ENCODE peak calls at places on chromosomes 2 and 18, in five cellular contexts. S, K, U, N and D are unnamed samples.

GRCh38 chr2:121093735-121094520 is 191.1 kb downstream of the TFCP2L1 start:
- DNase-seq in S (no peak), K (no peak), U (no peak), N (no peak), D (no peak)

GRCh38 chr2:36484454-36484853 is 113.5 kb downstream of the FEZ2 start:
- DNase-seq in S (no peak), K (no peak), U (no peak), N (no peak), D (no peak)

GRCh38 chr2:109311771-109312170 is 182.8 kb downstream of the SH3RF3 start:
- DNase-seq in S (no peak), K (no peak), U (no peak), N (no peak), D (no peak)

GRCh38 chr2:46179037-46179621 is 118.1 kb upstream of the EPAS1 start:
- DNase-seq in S (peak; percentile 24), K (peak; percentile 52), U (peak; percentile 59), N (peak; percentile 70), D (peak; percentile 37)

GRCh38 chr2:239758325-239758877 is 266.7 kb downstream of the NDUFA10 start:
- DNase-seq in S (no peak), K (no peak), U (no peak), N (no peak), D (no peak)

GRCh38 chr18:78237864-78238263 is 741.8 kb upstream of the SALL3 start:
- DNase-seq in S (no peak), K (no peak), U (no peak), N (no peak), D (no peak)

GRCh38 chr2:178999476-178999875 is 50.5 kb downstream of the CCDC141 start:
- DNase-seq in S (no peak), K (no peak), U (no peak), N (no peak), D (no peak)

GRCh38 chr2:176814740-176815367 is 397.7 kb upstream of the HNRNPA3 start:
- DNase-seq in S (no peak), K (peak; percentile 46), U (no peak), N (no peak), D (peak; percentile 49)

GRCh38 chr18:73597832-73598615 is 549.6 kb downstream of the FBXO15 start:
- DNase-seq in S (no peak), K (no peak), U (no peak), N (no peak), D (no peak)

GRCh38 chr2:54090521-54091117 is 24.8 kb upstream of the ACYP2 start:
- DNase-seq in S (no peak), K (no peak), U (no peak), N (no peak), D (no peak)

GRCh38 chr2:156455366-156455975 is 19.3 kb downstream of the GPD2 start:
- DNase-seq in S (no peak), K (no peak), U (no peak), N (no peak), D (no peak)

GRCh38 chr18:72543362-72544055 is 633 bp downstream of the CBLN2 start:
- DNase-seq in S (peak; percentile 53), K (peak; percentile 15), U (no peak), N (no peak), D (no peak)

GRCh38 chr2:226971029-226971584 is 135.3 kb downstream of the RHBDD1 start:
- DNase-seq in S (no peak), K (no peak), U (no peak), N (no peak), D (no peak)

GRCh38 chr2:44430340-44430739 is 68.6 kb downstream of the CAMKMT start:
- DNase-seq in S (no peak), K (no peak), U (no peak), N (no peak), D (no peak)

GRCh38 chr2:200703926-200704637 is 107.6 kb upstream of the BZW1 start:
- DNase-seq in S (no peak), K (no peak), U (no peak), N (no peak), D (no peak)

GRCh38 chr2:64283641-64284371 is 139.6 kb upstream of the PELI1 start:
- DNase-seq in S (no peak), K (peak; percentile 73), U (no peak), N (no peak), D (peak; percentile 71)

GRCh38 chr2:44295636-44296359 is 20.5 kb downstream of the SLC3A1 start:
- DNase-seq in S (no peak), K (no peak), U (no peak), N (no peak), D (no peak)

GRCh38 chr2:149104221-149104620 is 65.7 kb downstream of the LYPD6B start:
- DNase-seq in S (no peak), K (no peak), U (no peak), N (no peak), D (no peak)

GRCh38 chr2:84833481-84834150 is 47.3 kb downstream of the TRABD2A start:
- DNase-seq in S (no peak), K (no peak), U (no peak), N (no peak), D (no peak)

GRCh38 chr2:7378642-7379041 is 461.4 kb downstream of the RNF144A start:
- DNase-seq in S (no peak), K (no peak), U (no peak), N (no peak), D (no peak)

GRCh38 chr2:121565389-121566250 is 34.9 kb downstream of the RNU4ATAC start:
- DNase-seq in S (no peak), K (no peak), U (peak; percentile 37), N (no peak), D (no peak)

GRCh38 chr2:146677280-146677679 is 1167.5 kb upstream of the ACVR2A start:
- DNase-seq in S (no peak), K (no peak), U (no peak), N (no peak), D (no peak)

GRCh38 chr2:12501469-12502147 is 215.1 kb upstream of the TRIB2 start:
- DNase-seq in S (no peak), K (peak; percentile 52), U (peak; percentile 24), N (peak; percentile 49), D (peak; percentile 56)

GRCh38 chr18:5895300-5895885 is at the start of gene TMEM200C:
- DNase-seq in S (peak; percentile 75), K (peak; percentile 82), U (peak; percentile 33), N (peak; percentile 18), D (peak; percentile 70)

GRCh38 chr2:146873056-146873455 is 971.8 kb upstream of the ACVR2A start:
- DNase-seq in S (no peak), K (no peak), U (no peak), N (no peak), D (no peak)

GRCh38 chr2:237060518-237061312 is 25.0 kb upstream of the COPS8 start:
- DNase-seq in S (peak; percentile 56), K (peak; percentile 67), U (no peak), N (no peak), D (peak; percentile 62)

GRCh38 chr2:23505218-23505983 is 120.4 kb downstream of the KLHL29 start:
- DNase-seq in S (no peak), K (no peak), U (no peak), N (no peak), D (no peak)
- TF ChIP-seq CTCF in S (no peak), K (no peak), U (no peak), N (no peak), D (no peak)

DNA sequence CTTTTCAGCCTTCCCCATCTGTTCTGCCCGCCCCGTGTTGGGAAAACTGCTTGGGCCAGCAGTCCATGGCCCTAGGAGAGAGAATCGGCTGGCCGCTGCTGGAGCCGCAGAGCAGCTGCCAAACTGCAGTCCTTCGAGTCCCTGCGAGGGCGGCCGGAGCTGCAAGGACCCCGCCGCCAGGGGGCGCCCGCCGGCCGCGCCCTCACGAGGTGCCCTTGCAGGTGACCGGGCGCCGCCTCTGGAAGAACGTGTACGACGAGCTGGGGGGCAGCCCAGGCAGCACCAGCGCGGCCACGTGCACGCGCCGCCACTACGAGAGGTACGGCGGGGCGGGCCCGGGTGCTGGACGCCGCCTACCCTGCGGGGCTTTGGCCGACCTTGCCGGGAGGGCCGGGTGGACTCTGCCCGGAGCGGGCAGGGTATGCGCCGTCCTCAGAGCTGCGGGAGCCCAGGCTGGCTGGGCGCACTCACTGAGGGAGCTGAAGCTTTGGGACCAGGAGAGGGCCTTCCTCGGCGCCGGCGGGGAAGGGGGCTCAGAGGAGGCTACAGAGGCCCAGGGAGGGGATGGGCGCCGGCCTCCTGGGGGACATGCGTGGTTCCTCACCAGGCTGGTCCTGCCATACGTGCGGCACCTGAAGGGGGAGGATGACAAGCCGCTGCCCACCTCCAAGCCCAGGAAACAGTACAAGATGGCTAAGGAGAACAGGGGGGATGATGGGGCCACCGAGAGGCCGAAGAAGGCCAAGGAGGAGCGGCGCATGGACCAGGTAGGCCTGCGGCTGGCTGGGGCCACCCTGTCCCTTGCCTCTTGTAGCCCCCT is 13.6 kb downstream of the ARID5A start:
- DNase-seq in S (no peak), K (peak; percentile 22), U (peak; percentile 64), N (peak; percentile 64), D (no peak)
- TF ChIP-seq CTCF in S (peak; percentile 26), K (no peak), U (peak; percentile 64), N (peak; percentile 71), D (no peak)

GRCh38 chr2:229910832-229911412 is 10.9 kb downstream of the TRIP12 start:
- DNase-seq in S (no peak), K (peak; percentile 44), U (no peak), N (no peak), D (peak; percentile 45)
- TF ChIP-seq CTCF in S (no peak), K (peak; percentile 29), U (peak; percentile 30), N (peak; percentile 33), D (peak; percentile 58)

GRCh38 chr18:79379251-79379905 is 16.4 kb upstream of the NFATC1 start:
- DNase-seq in S (no peak), K (no peak), U (no peak), N (no peak), D (no peak)
- TF ChIP-seq CTCF in S (peak; percentile 4), K (no peak), U (no peak), N (no peak), D (no peak)